ENCODE peak calls at places on chromosomes 16 and 17, in eight cellular contexts. K is sigmoid colon, E is upper lobe of right lung, P is foreskin keratinocyte, M is right lobe of liver, Q is type B pancreatic cell, Z is WTC11, Y is A549. J is an unnamed sample.
A peak's percentile ranks its signal among the peaks of the same experiment; 100 is the strongest.

GRCh38 chr17:18235743-18236256 is 10.4 kb downstream of the LLGL1 start:
- DNase-seq in K (no peak), E (no peak), P (peak; percentile 84), M (no peak), Q (no peak), Z (no peak), Y (no peak), J (peak; percentile 91)

GRCh38 chr17:54900457-54901229 is at the start of gene TOM1L1:
- DNase-seq in K (peak; percentile 77), E (peak; percentile 93), P (peak; percentile 62), M (peak; percentile 94), Q (peak; percentile 83), Z (peak; percentile 81), Y (peak; percentile 85), J (peak; percentile 91)

GRCh38 chr16:7182510-7183109 is 150.0 kb upstream of the RBFOX1 start:
- DNase-seq in K (no peak), E (no peak), P (no peak), M (no peak), Q (no peak), Z (no peak), Y (no peak), J (no peak)

GRCh38 chr17:1870592-1870991 is 40.8 kb downstream of the RPA1 start:
- DNase-seq in K (no peak), E (no peak), P (no peak), M (no peak), Q (no peak), Z (no peak), Y (no peak), J (no peak)

GRCh38 chr17:17344507-17345293 is 41.5 kb downstream of the NT5M start:
- DNase-seq in K (no peak), E (peak; percentile 56), P (no peak), M (peak; percentile 49), Q (no peak), Z (no peak), Y (no peak), J (no peak)

GRCh38 chr17:10556301-10557005 is 7.0 kb upstream of the MYH2 start:
- DNase-seq in K (no peak), E (no peak), P (peak; percentile 9), M (no peak), Q (no peak), Z (no peak), Y (no peak), J (no peak)

GRCh38 chr16:59213952-59214351 is 479.8 kb upstream of the GOT2 start:
- DNase-seq in K (no peak), E (no peak), P (no peak), M (no peak), Q (no peak), Z (no peak), Y (no peak), J (no peak)

GRCh38 chr17:33241390-33241789 is 51.7 kb downstream of the ASIC2 start:
- DNase-seq in K (no peak), E (no peak), P (peak; percentile 23), M (no peak), Q (no peak), Z (no peak), Y (peak; percentile 18), J (no peak)

GRCh38 chr16:24668481-24669001 is 60.9 kb upstream of the TNRC6A start:
- DNase-seq in K (no peak), E (no peak), P (no peak), M (no peak), Q (no peak), Z (no peak), Y (no peak), J (no peak)

GRCh38 chr17:49223517-49224197 is 6.9 kb downstream of the PHOSPHO1 start:
- DNase-seq in K (no peak), E (peak; percentile 77), P (no peak), M (peak; percentile 70), Q (peak; percentile 83), Z (peak; percentile 92), Y (peak; percentile 52), J (peak; percentile 88)

GRCh38 chr17:79340286-79340685 is 265.7 kb downstream of the ENGASE start:
- DNase-seq in K (no peak), E (no peak), P (no peak), M (no peak), Q (no peak), Z (no peak), Y (no peak), J (no peak)

GRCh38 chr16:66658143-66658859 is 38.2 kb downstream of the CMTM4 start:
- DNase-seq in K (no peak), E (no peak), P (no peak), M (no peak), Q (no peak), Z (no peak), Y (no peak), J (no peak)

GRCh38 chr17:31008374-31009035 is 37.7 kb downstream of the RNF135 start:
- DNase-seq in K (peak; percentile 73), E (peak; percentile 88), P (peak; percentile 40), M (peak; percentile 72), Q (peak; percentile 76), Z (peak; percentile 78), Y (no peak), J (peak; percentile 88)

GRCh38 chr17:50129303-50129945 is 536 bp downstream of the SAMD14 start:
- DNase-seq in K (no peak), E (peak; percentile 68), P (no peak), M (no peak), Q (no peak), Z (no peak), Y (peak; percentile 66), J (no peak)

DNA sequence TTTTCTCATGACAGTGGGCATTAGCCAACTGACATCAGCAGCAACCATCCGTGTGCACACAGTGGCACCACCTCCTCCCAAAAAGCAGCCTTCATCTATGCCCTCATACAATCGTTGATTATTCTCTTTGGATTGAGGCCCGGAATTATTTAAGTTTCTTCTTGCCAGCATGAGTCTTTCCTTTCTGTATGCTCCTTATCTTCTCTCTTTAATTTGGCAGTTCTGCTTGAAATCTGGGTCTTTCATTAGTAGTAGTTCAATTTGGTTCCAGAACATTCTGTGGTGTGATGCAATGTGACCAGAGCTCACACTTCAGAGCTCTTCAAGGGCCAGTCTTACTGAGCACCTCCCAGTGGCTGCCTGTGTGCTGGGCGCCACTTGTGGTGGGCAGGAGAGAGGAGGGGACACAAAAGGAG is 52.2 kb upstream of the STH start:
- DNase-seq in K (no peak), E (no peak), P (no peak), M (no peak), Q (no peak), Z (no peak), Y (no peak), J (no peak)
- TF ChIP-seq CTCF in K (no peak), E (no peak), P (no peak), M (peak; percentile 31), Q (no peak), Z (no peak), Y (no peak), J (no peak)

GRCh38 chr16:86019446-86020047 is 120.6 kb downstream of the IRF8 start:
- DNase-seq in K (peak; percentile 41), E (peak; percentile 42), P (no peak), M (peak; percentile 33), Q (no peak), Z (peak; percentile 71), Y (peak; percentile 22), J (no peak)
- TF ChIP-seq CTCF in K (no peak), E (peak; percentile 19), P (peak; percentile 33), M (no peak), Q (peak; percentile 70), Z (peak; percentile 61), Y (no peak), J (no peak)

GRCh38 chr16:3655791-3656490 is 1.4 kb downstream of the DNASE1 start:
- DNase-seq in K (peak; percentile 47), E (peak; percentile 59), P (no peak), M (peak; percentile 54), Q (no peak), Z (peak; percentile 8), Y (no peak), J (no peak)

GRCh38 chr16:3655030-3655790 is 719 bp downstream of the DNASE1 start:
- DNase-seq in K (peak; percentile 55), E (peak; percentile 52), P (no peak), M (peak; percentile 49), Q (no peak), Z (peak; percentile 13), Y (no peak), J (no peak)

GRCh38 chr16:3656491-3657468 is 2.3 kb downstream of the DNASE1 start:
- DNase-seq in K (peak; percentile 52), E (peak; percentile 43), P (no peak), M (peak; percentile 45), Q (no peak), Z (peak; percentile 15), Y (no peak), J (no peak)

GRCh38 chr16:3652373-3653037 is 2.0 kb upstream of the DNASE1 start:
- DNase-seq in K (peak; percentile 63), E (peak; percentile 44), P (no peak), M (peak; percentile 37), Q (peak; percentile 48), Z (peak; percentile 18), Y (no peak), J (peak; percentile 73)

DNA sequence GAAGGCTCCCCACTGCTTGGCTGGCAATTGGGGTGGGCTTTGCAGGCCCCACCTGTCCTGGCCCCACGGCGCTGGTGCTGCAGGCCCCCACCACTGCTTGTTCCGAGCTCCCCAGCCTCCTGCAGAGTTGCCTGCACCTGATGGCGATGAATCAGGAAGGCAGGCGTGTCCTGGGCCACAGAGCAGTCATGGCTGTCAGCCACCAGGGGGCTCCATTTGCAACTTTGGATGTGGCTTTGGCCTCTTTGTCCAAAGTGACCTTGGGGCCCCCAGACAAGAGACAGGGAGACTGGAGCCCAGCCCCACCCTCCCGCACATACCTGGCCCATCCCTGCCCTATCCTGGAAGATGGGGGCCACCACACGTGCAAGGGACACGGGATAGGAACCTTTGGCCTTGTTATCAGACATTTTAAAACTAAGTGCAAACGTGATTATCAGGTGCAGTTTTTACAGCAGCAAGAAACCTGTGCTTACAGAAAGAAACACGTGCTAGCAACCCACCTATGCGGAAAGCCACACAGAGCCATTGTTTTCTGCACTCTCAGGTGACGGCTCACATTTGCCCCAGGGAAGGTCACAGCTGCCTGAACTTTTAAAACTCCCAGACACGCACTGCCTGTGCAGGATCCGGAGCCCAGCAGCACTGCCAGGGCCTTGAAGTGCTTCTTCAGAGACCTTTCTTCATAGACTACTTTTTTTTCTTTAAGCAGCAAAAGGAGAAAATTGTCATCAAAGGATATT is at the start of gene DNASE1:
- DNase-seq in K (peak; percentile 71), E (peak; percentile 73), P (peak; percentile 49), M (peak; percentile 66), Q (no peak), Z (peak; percentile 81), Y (peak; percentile 80), J (no peak)
- TF ChIP-seq CTCF in K (peak; percentile 69), E (peak; percentile 75), P (peak; percentile 79), M (peak; percentile 75), Q (peak; percentile 82), Z (peak; percentile 84), Y (peak; percentile 60), J (peak; percentile 62)

DNA sequence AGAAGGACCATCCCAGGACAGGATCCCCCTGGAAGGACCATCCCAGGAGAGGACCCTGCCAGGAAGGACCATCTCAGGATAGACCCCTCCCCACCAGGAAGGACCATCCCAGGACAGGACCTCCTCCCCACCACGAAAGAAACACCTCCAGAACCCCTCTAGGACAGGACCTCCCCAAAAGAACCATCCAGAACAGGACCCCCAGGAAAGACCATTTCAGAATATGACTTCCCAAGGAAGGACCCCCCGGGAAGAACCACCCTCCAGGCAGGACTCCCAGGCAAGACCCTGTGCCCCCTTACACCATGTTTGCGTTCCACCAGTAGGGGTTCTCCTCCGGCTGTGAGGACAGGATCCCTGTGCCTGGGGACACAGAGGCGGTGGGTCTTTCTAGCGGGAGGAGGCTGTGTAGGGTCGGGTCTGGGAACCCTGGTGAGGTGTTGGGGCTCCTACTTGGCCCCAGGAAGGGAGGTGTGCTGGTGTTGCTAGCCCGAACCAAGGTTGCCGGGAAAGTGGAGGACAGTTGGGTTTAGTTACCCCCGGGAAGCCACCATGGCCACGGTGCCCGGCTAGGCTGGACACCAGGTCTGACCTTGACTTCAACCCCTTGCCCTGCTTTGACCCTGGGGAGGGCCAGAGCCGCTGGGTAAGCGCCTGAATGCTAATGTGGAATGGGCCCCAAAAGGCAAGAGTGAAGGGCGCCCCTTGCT is 2.2 kb downstream of the NOTUM start:
- DNase-seq in K (no peak), E (no peak), P (no peak), M (no peak), Q (peak; percentile 70), Z (no peak), Y (no peak), J (no peak)
- TF ChIP-seq CTCF in K (no peak), E (no peak), P (no peak), M (no peak), Q (no peak), Z (no peak), Y (no peak), J (no peak)